ENCODE peak calls at places on chromosomes 1 and 21, in ten cellular contexts. F is CD8-positive, alpha-beta T cell; O is PC-9; R is left ventricle myocardium inferior; Q is upper lobe of right lung; D is heart right ventricle; B is colonic mucosa; M is fibroblast of mammary gland; E is fibroblast of lung; U is sigmoid colon. K is an unnamed sample.

GRCh38 chr1:43711524-43712386 is 4.4 kb downstream of the ST3GAL3 start:
- DNase-seq in R (no peak), M (peak; percentile 81), E (peak; percentile 80), O (peak; percentile 8), Q (no peak), F (no peak), U (no peak), D (no peak), B (no peak), K (peak; percentile 83)

GRCh38 chr1:85449356-85449755 is 15.6 kb downstream of the DDAH1 start:
- DNase-seq in F (no peak), Q (no peak), M (no peak), R (no peak), O (no peak), U (no peak), E (no peak), D (no peak), B (no peak), K (no peak)

GRCh38 chr1:175731581-175731980 is 11.8 kb downstream of the TNR start:
- DNase-seq in U (no peak), F (no peak), E (no peak), B (no peak), D (no peak), Q (no peak), M (no peak), R (no peak), O (no peak), K (no peak)

GRCh38 chr1:73472810-73473209 is 725.2 kb downstream of the LRRIQ3 start:
- DNase-seq in R (no peak), E (no peak), B (no peak), F (no peak), O (no peak), Q (no peak), M (no peak), D (no peak), U (no peak), K (no peak)

GRCh38 chr1:236480758-236481436 is 42.9 kb upstream of the LGALS8 start:
- DNase-seq in M (no peak), U (no peak), O (no peak), F (no peak), D (no peak), E (no peak), Q (no peak), R (no peak), B (peak; percentile 51), K (no peak)

GRCh38 chr1:30662291-30662840 is 61.0 kb downstream of the MATN1 start:
- DNase-seq in U (peak; percentile 40), B (no peak), D (no peak), O (no peak), Q (peak; percentile 34), F (no peak), R (no peak), M (no peak), E (no peak), K (no peak)

GRCh38 chr1:59020151-59020997 is 236.5 kb upstream of the JUN start:
- DNase-seq in U (peak; percentile 84), E (peak; percentile 86), R (peak; percentile 30), B (peak; percentile 62), M (peak; percentile 87), O (peak; percentile 20), F (peak; percentile 53), D (peak; percentile 63), Q (no peak), K (peak; percentile 86)

GRCh38 chr1:45009956-45010854 is 919 bp downstream of the HECTD3 start:
- DNase-seq in F (peak; percentile 43), E (no peak), M (no peak), B (peak; percentile 81), U (no peak), O (peak; percentile 66), D (no peak), R (peak; percentile 31), Q (peak; percentile 79), K (no peak)

GRCh38 chr1:225343618-225344017 is 84.2 kb downstream of the LBR start:
- DNase-seq in Q (no peak), M (peak; percentile 39), O (no peak), E (peak; percentile 41), F (no peak), B (no peak), R (no peak), U (no peak), D (no peak), K (peak; percentile 37)
- TF ChIP-seq CTCF in Q (peak; percentile 35), M (peak; percentile 34), O (peak; percentile 63), E (peak; percentile 34), F (peak; percentile 19), B (no peak), R (peak; percentile 17), U (no peak), D (no peak), K (peak; percentile 44)

GRCh38 chr21:45054927-45055612 is 19.3 kb upstream of the ADARB1 start:
- DNase-seq in M (no peak), D (no peak), O (no peak), U (peak; percentile 78), F (no peak), Q (no peak), E (no peak), R (no peak), B (no peak), K (no peak)

GRCh38 chr21:45057886-45058285 is 16.5 kb upstream of the ADARB1 start:
- DNase-seq in D (no peak), Q (no peak), O (no peak), F (no peak), M (no peak), B (no peak), E (no peak), U (no peak), R (no peak), K (no peak)

GRCh38 chr21:45055861-45056260 is 18.5 kb upstream of the ADARB1 start:
- DNase-seq in Q (no peak), E (peak; percentile 23), M (peak; percentile 33), O (no peak), B (no peak), F (no peak), R (no peak), D (no peak), U (no peak), K (no peak)

GRCh38 chr21:45056505-45056904 is 17.9 kb upstream of the ADARB1 start:
- DNase-seq in B (no peak), R (no peak), D (peak; percentile 36), M (no peak), U (no peak), E (no peak), F (no peak), O (no peak), Q (no peak), K (no peak)

DNA sequence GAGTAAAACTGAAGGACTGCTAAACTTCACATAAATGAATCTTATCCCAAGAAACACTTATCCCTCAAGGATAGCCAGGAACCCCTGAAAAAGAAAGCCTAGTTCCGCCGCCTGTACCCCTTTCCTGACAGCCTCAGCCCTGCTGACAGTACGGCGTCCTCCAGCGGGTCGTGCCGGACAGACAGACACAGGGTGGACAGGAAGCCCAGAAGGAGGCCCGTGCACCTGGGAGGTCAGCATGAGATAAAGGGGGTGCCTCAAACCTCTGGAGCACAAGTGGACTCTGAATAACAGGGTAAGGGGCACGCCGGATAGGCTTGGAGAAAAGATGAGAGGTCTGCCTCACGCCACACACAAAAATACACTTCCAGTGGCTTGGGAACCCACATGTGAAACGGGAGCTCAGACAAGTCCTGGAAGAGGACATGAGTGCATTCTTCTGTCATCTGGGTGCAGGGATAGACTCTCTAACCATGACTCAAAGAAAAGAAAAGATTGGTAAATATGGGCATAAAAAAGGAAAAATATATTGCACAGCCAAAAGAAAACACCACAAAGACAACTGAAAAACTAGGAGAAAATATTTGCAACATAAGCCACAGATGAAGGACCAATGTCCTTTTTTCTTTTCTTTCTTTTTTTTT is 17.3 kb upstream of the ADARB1 start:
- DNase-seq in E (no peak), M (no peak), D (no peak), O (no peak), R (no peak), Q (no peak), B (no peak), F (no peak), U (no peak), K (no peak)
- H3K4me3 ChIP-seq in E (no peak overlapping the region), M (no peak overlapping the region), D (no peak overlapping the region), O (no peak overlapping the region), R (peak overlapping the region; percentile 48), Q (no peak overlapping the region), B (no peak overlapping the region), F (no peak overlapping the region), U (no peak overlapping the region), K (no peak overlapping the region)

GRCh38 chr1:119448112-119448511 is 33.2 kb downstream of the HSD3B2 start:
- DNase-seq in B (no peak), M (no peak), R (no peak), E (no peak), D (no peak), O (no peak), U (no peak), F (no peak), Q (no peak), K (no peak)
- TF ChIP-seq CTCF in B (no peak), M (peak; percentile 28), R (no peak), E (no peak), D (no peak), O (peak; percentile 45), U (no peak), F (no peak), Q (peak; percentile 8), K (peak; percentile 28)

GRCh38 chr1:27523666-27524020 is 33.7 kb upstream of the WASF2 start:
- DNase-seq in B (no peak), Q (no peak), D (no peak), F (no peak), M (no peak), U (no peak), O (no peak), E (no peak), R (no peak), K (no peak)

GRCh38 chr1:27527857-27528700 is 38.1 kb upstream of the WASF2 start:
- DNase-seq in R (peak; percentile 57), U (no peak), D (no peak), M (no peak), E (no peak), F (peak; percentile 68), B (peak; percentile 87), Q (peak; percentile 86), O (peak; percentile 82), K (no peak)

GRCh38 chr1:27526569-27527222 is 36.7 kb upstream of the WASF2 start:
- DNase-seq in B (no peak), R (no peak), M (no peak), E (no peak), D (no peak), F (no peak), U (no peak), O (no peak), Q (no peak), K (no peak)

GRCh38 chr1:27527223-27527856 is 37.4 kb upstream of the WASF2 start:
- DNase-seq in O (no peak), D (peak; percentile 69), F (peak; percentile 81), M (no peak), Q (no peak), R (peak; percentile 70), B (peak; percentile 72), E (peak; percentile 85), U (peak; percentile 93), K (peak; percentile 91)

DNA sequence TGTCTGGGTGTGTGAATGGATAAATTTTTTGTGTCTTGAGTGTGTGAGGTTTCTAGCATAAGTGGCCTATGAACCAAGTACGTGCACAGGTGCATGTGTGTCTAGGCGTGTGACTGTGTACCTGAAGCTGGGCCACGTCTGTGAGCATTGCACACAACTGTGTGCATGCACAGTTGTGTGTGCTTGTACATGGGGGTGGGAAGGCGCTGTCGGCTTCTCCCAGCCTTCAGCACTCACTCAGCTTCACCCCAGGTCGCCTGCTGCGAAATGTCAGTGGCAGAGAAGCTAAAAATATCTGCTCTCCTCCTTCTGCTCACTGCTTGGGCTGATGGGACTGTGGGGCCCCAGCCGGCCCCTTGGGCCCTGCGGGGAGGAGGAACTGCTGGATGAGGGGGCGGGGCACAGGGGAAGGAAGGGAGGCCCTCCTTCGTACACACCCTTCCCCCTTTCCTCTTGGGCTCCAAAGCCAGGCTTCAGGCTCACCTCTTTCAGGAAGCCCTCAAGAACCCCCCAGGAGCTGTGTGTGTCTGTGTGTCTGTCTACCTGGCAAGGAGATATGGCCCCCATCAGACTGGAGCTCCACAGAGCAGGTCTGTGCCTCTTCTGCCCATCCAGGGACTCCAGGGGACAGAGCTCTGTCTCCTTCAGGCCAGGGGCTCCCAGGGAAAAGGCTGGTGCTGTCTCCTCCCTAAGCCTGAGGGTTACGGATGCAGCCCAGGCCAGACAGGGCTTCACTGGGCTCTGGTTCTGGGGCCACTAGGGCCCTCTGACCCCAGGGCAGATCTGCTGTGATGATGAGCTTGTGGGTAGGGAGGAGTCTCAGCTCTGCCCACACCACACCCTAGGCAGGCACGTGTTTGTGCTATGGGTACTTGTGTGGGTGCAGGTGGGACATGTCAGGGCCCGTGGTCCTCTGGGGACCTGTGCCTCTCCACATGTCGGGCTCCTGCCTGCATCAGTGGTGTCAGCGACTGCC is 35.6 kb upstream of the WASF2 start:
- DNase-seq in F (peak; percentile 47), R (peak; percentile 89), U (peak; percentile 93), D (peak; percentile 89), B (peak; percentile 72), Q (peak; percentile 86), E (peak; percentile 82), O (peak; percentile 38), M (no peak), K (peak; percentile 83)
- H3K4me3 ChIP-seq in F (peak overlapping the region; percentile 47), R (peak overlapping the region; percentile 67), U (peak overlapping the region; percentile 32), D (peak overlapping the region; percentile 55), B (no peak overlapping the region), Q (peak overlapping the region; percentile 56), E (peak overlapping the region; percentile 36), O (no peak overlapping the region), M (no peak overlapping the region), K (peak overlapping the region; percentile 18)